ENCODE peak calls at places on chromosomes 12 and 14, in five cellular contexts. One of them, this sample, is unnamed. For H3K4me1, the result is how much of the 10 kb centered on the place peaks cover.

GRCh38 chr14:78836777-78837176 is 666.6 kb downstream of the NRXN3 start:
- DNase-seq in uterus: no peak
- DNase-seq in thoracic aorta: no peak
- DNase-seq in tibial nerve: no peak
- DNase-seq in heart right ventricle: no peak
- DNase-seq in this sample: no peak

GRCh38 chr12:111406474-111407370 is 999 bp downstream of the SH2B3 start:
- DNase-seq in uterus: no peak
- DNase-seq in thoracic aorta: no peak
- DNase-seq in heart right ventricle: peak
- DNase-seq in tibial nerve: no peak
- DNase-seq in this sample: peak

GRCh38 chr12:124405592-124405991 is 110.7 kb downstream of the RFLNA start:
- DNase-seq in heart right ventricle: no peak
- DNase-seq in thoracic aorta: no peak
- DNase-seq in uterus: no peak
- DNase-seq in tibial nerve: no peak
- DNase-seq in this sample: no peak

GRCh38 chr12:10385181-10385613 is 4.6 kb downstream of the KLRK1 start:
- DNase-seq in uterus: no peak
- DNase-seq in heart right ventricle: no peak
- DNase-seq in tibial nerve: no peak
- DNase-seq in thoracic aorta: no peak
- DNase-seq in this sample: no peak

GRCh38 chr14:22391908-22392307 is 197.1 kb downstream of the DAD1 start:
- DNase-seq in tibial nerve: no peak
- DNase-seq in thoracic aorta: no peak
- DNase-seq in heart right ventricle: peak
- DNase-seq in uterus: peak
- DNase-seq in this sample: peak

GRCh38 chr12:85711735-85712390 is 124.3 kb downstream of the RASSF9 start:
- DNase-seq in tibial nerve: peak
- DNase-seq in heart right ventricle: peak
- DNase-seq in thoracic aorta: peak
- DNase-seq in uterus: peak
- DNase-seq in this sample: no peak

GRCh38 chr14:60561845-60562746 is 53.1 kb downstream of the SIX6 start:
- DNase-seq in uterus: peak
- DNase-seq in heart right ventricle: peak
- DNase-seq in thoracic aorta: no peak
- DNase-seq in tibial nerve: no peak
- DNase-seq in this sample: peak

GRCh38 chr12:130916251-130916911 is 37.3 kb upstream of the ADGRD1 start:
- DNase-seq in heart right ventricle: peak
- DNase-seq in uterus: peak
- DNase-seq in tibial nerve: no peak
- DNase-seq in thoracic aorta: no peak
- DNase-seq in this sample: peak

GRCh38 chr12:71157601-71158233 is at the start of gene TSPAN8:
- DNase-seq in thoracic aorta: no peak
- DNase-seq in uterus: no peak
- DNase-seq in tibial nerve: no peak
- DNase-seq in heart right ventricle: no peak
- DNase-seq in this sample: no peak

GRCh38 chr12:92208613-92209121 is 63.0 kb upstream of the BTG1 start:
- DNase-seq in thoracic aorta: no peak
- DNase-seq in tibial nerve: no peak
- DNase-seq in heart right ventricle: no peak
- DNase-seq in uterus: no peak
- DNase-seq in this sample: no peak

GRCh38 chr12:49049566-49050224 is 10.9 kb downstream of the KMT2D start:
- DNase-seq in heart right ventricle: no peak
- DNase-seq in uterus: peak
- DNase-seq in thoracic aorta: no peak
- DNase-seq in tibial nerve: no peak
- DNase-seq in this sample: peak

GRCh38 chr12:82740-83139 is 16.2 kb downstream of the IQSEC3 start:
- DNase-seq in heart right ventricle: no peak
- DNase-seq in tibial nerve: no peak
- DNase-seq in thoracic aorta: no peak
- DNase-seq in uterus: no peak
- DNase-seq in this sample: no peak

GRCh38 chr12:128583453-128583852 is 240.3 kb downstream of the SLC15A4 start:
- DNase-seq in uterus: no peak
- DNase-seq in heart right ventricle: no peak
- DNase-seq in tibial nerve: no peak
- DNase-seq in thoracic aorta: no peak
- DNase-seq in this sample: no peak

GRCh38 chr14:55160989-55161388 is 30.4 kb downstream of the DLGAP5 start:
- DNase-seq in thoracic aorta: no peak
- DNase-seq in heart right ventricle: no peak
- DNase-seq in tibial nerve: no peak
- DNase-seq in uterus: no peak
- DNase-seq in this sample: no peak

GRCh38 chr12:123840765-123841425 is 78.8 kb downstream of the DNAH10 start:
- DNase-seq in heart right ventricle: no peak
- DNase-seq in uterus: no peak
- DNase-seq in thoracic aorta: no peak
- DNase-seq in tibial nerve: no peak
- DNase-seq in this sample: no peak

GRCh38 chr14:71591929-71592328 is 340.3 kb upstream of the RGS6 start:
- DNase-seq in tibial nerve: no peak
- DNase-seq in heart right ventricle: no peak
- DNase-seq in thoracic aorta: no peak
- DNase-seq in uterus: no peak
- DNase-seq in this sample: no peak

GRCh38 chr12:42612258-42612608 is 22.7 kb upstream of the PRICKLE1 start:
- DNase-seq in thoracic aorta: no peak
- DNase-seq in uterus: no peak
- DNase-seq in tibial nerve: no peak
- DNase-seq in heart right ventricle: no peak
- DNase-seq in this sample: no peak

GRCh38 chr14:59107819-59108218 is 80.6 kb upstream of the DAAM1 start:
- DNase-seq in tibial nerve: no peak
- DNase-seq in uterus: no peak
- DNase-seq in thoracic aorta: no peak
- DNase-seq in heart right ventricle: no peak
- DNase-seq in this sample: peak

GRCh38 chr14:104549536-104550339 is 29.8 kb upstream of the C14orf180 start:
- DNase-seq in thoracic aorta: no peak
- DNase-seq in heart right ventricle: no peak
- DNase-seq in uterus: no peak
- DNase-seq in tibial nerve: no peak
- DNase-seq in this sample: peak

GRCh38 chr12:121505513-121505912 is 75.3 kb downstream of the KDM2B start:
- DNase-seq in heart right ventricle: no peak
- DNase-seq in tibial nerve: no peak
- DNase-seq in thoracic aorta: no peak
- DNase-seq in uterus: no peak
- DNase-seq in this sample: no peak

GRCh38 chr14:106268013-106268727 is 741.8 kb downstream of the TMEM121 start:
- DNase-seq in thoracic aorta: no peak
- DNase-seq in tibial nerve: no peak
- DNase-seq in uterus: no peak
- DNase-seq in heart right ventricle: no peak
- DNase-seq in this sample: no peak

GRCh38 chr12:58529897-58530296 is 390.4 kb downstream of the LRIG3 start:
- DNase-seq in thoracic aorta: no peak
- DNase-seq in tibial nerve: no peak
- DNase-seq in heart right ventricle: no peak
- DNase-seq in uterus: no peak
- DNase-seq in this sample: no peak

GRCh38 chr12:71799105-71799504 is 40.5 kb upstream of the TBC1D15 start:
- DNase-seq in tibial nerve: no peak
- DNase-seq in uterus: no peak
- DNase-seq in heart right ventricle: no peak
- DNase-seq in thoracic aorta: no peak
- DNase-seq in this sample: no peak

GRCh38 chr14:73295198-73295796 is 58.0 kb downstream of the PAPLN start:
- DNase-seq in heart right ventricle: no peak
- DNase-seq in uterus: no peak
- DNase-seq in thoracic aorta: no peak
- DNase-seq in tibial nerve: no peak
- DNase-seq in this sample: no peak

GRCh38 chr12:65808580-65808979 is 15.7 kb upstream of the HMGA2 start:
- DNase-seq in heart right ventricle: no peak
- DNase-seq in tibial nerve: no peak
- DNase-seq in thoracic aorta: no peak
- DNase-seq in uterus: no peak
- DNase-seq in this sample: no peak

GRCh38 chr12:65813983-65814382 is 10.3 kb upstream of the HMGA2 start:
- DNase-seq in heart right ventricle: no peak
- DNase-seq in thoracic aorta: no peak
- DNase-seq in uterus: no peak
- DNase-seq in tibial nerve: no peak
- DNase-seq in this sample: no peak

GRCh38 chr12:65816086-65816485 is 8.2 kb upstream of the HMGA2 start:
- DNase-seq in thoracic aorta: no peak
- DNase-seq in uterus: no peak
- DNase-seq in tibial nerve: no peak
- DNase-seq in heart right ventricle: no peak
- DNase-seq in this sample: no peak

GRCh38 chr12:65810036-65810435 is 14.2 kb upstream of the HMGA2 start:
- DNase-seq in uterus: no peak
- DNase-seq in heart right ventricle: no peak
- DNase-seq in tibial nerve: no peak
- DNase-seq in thoracic aorta: no peak
- DNase-seq in this sample: no peak

DNA sequence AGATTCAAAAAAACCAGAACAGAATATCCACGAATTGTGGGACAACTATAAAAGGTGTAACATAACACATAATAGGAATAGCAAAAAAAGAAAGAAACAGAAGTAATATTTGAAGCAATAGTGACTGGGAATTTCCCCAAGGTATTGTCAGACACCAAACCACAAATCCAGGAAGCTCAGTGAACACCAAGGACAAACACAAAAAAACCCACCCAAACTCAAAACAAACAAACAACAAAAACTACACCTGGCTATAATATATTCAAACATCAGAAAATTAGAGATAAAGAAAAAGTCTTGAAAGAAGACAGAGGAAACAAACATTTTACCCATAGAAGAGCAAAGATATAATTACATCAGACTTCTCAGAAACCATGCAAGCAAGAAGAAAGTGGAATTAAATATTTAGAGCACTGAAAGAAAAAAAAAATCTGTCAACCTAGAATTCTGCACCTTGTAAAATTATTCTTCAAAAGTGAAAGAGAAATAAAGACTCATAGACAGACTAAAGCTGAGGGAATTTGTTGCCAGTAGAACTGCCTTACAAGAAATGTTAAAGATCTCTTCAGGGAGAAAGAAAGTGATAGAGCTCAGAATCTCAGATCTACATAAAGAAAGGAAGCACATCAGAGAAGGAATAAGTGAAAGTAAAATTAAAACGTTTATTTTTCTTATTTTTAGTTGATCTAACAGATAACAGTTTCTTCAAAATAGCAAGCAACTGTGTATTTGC is 12.1 kb upstream of the HMGA2 start:
- DNase-seq in uterus: no peak
- DNase-seq in tibial nerve: no peak
- DNase-seq in heart right ventricle: no peak
- DNase-seq in thoracic aorta: no peak
- DNase-seq in this sample: no peak
- H3K4me3 ChIP-seq in uterus: no peak
- H3K4me3 ChIP-seq in tibial nerve: no peak
- H3K4me3 ChIP-seq in heart right ventricle: no peak
- H3K4me3 ChIP-seq in thoracic aorta: no peak
- H3K4me3 ChIP-seq in this sample: no peak

DNA sequence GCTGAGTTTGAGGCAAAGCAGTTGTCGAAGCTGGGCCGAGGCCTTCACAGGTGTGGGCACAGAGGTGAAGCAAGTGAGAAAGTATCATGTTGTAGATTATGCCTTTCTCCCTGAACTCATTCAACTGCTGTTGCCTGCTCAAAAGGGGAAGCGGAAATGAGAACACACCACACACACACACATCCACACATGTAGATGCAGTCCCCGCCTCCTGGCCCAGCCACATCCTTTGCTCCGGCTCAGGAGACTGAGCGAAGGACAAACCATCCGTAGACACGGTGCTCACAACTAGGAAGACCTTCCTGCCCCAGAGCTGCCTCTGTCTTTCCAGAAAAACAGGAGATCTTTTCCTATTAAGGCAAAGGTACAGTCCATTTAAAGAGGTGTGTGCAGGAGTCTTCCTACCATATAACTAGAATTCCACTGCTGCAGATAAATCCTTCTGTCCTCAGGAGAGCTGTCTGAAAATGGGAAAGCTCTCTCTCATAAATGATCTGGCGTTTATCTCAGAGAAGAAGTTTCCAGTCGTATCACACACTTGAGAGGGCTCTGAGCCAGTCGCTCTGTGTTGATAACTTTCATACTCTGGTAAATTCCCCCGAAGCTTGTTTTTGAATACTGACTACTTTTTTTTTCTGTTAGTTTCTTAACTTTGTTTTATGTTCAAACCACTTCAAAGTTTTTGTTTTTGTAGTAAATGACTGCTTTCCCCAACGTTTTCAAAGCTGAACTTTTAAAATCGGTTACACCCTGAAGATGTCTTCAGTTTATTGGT is at the start of gene TESPA1:
- DNase-seq in thoracic aorta: peak
- DNase-seq in heart right ventricle: peak
- DNase-seq in uterus: peak
- DNase-seq in tibial nerve: peak
- DNase-seq in this sample: peak
- H3K4me1 ChIP-seq in thoracic aorta: under half
- H3K4me1 ChIP-seq in heart right ventricle: under half
- H3K4me1 ChIP-seq in uterus: under half
- H3K4me1 ChIP-seq in tibial nerve: under half
- H3K4me1 ChIP-seq in this sample: under half

GRCh38 chr12:47942327-47943230 is 20.8 kb upstream of the TMEM106C start:
- DNase-seq in tibial nerve: no peak
- DNase-seq in heart right ventricle: no peak
- DNase-seq in thoracic aorta: no peak
- DNase-seq in uterus: no peak
- DNase-seq in this sample: no peak
- H3K4me3 ChIP-seq in tibial nerve: no peak
- H3K4me3 ChIP-seq in heart right ventricle: no peak
- H3K4me3 ChIP-seq in thoracic aorta: no peak
- H3K4me3 ChIP-seq in uterus: no peak
- H3K4me3 ChIP-seq in this sample: no peak

GRCh38 chr14:76954791-76955190 is 73.7 kb downstream of the IRF2BPL start:
- DNase-seq in uterus: no peak
- DNase-seq in thoracic aorta: no peak
- DNase-seq in tibial nerve: no peak
- DNase-seq in heart right ventricle: no peak
- DNase-seq in this sample: no peak
- H3K4me1 ChIP-seq in uterus: under half
- H3K4me1 ChIP-seq in thoracic aorta: half or more
- H3K4me1 ChIP-seq in tibial nerve: half or more
- H3K4me1 ChIP-seq in heart right ventricle: half or more
- H3K4me1 ChIP-seq in this sample: under half